ENCODE peak calls at places on chromosomes 12 and 14, in eight cellular contexts. C is endodermal cell; S is CD8-positive, alpha-beta memory T cell; Q is left ventricle myocardium inferior; F is body of pancreas; D is lung; A is neuronal stem cell; J is CD8-positive, alpha-beta T cell. V is an unnamed sample. For H3K4me1, the result is how much of the 10 kb centered on the place peaks cover.

GRCh38 chr12:4273651-4274395 is at the start of gene CCND2:
- DNase-seq in F (peak), A (peak), Q (peak), J (peak), D (peak), S (peak), C (peak), V (peak)

GRCh38 chr12:39236994-39237393 is 205.9 kb downstream of the KIF21A start:
- DNase-seq in F (no peak), A (no peak), Q (no peak), J (no peak), C (no peak), S (no peak), D (no peak), V (no peak)

GRCh38 chr14:105209646-105210045 is 28.5 kb upstream of the NUDT14 start:
- DNase-seq in D (no peak), J (no peak), Q (no peak), S (no peak), C (no peak), F (no peak), A (no peak), V (no peak)

GRCh38 chr12:12115531-12115930 is 44.8 kb downstream of the BCL2L14 start:
- DNase-seq in F (no peak), C (no peak), Q (no peak), J (no peak), S (no peak), A (no peak), D (no peak), V (no peak)

GRCh38 chr12:13146539-13146938 is 43.1 kb upstream of the GSG1 start:
- DNase-seq in J (no peak), F (no peak), D (no peak), Q (peak), S (no peak), C (no peak), A (no peak), V (no peak)

GRCh38 chr12:29131539-29131938 is 17.5 kb upstream of the FAR2 start:
- DNase-seq in A (no peak), F (no peak), D (no peak), Q (no peak), C (no peak), J (no peak), S (no peak), V (no peak)

GRCh38 chr12:56518570-56518969 is 3.0 kb upstream of the RBMS2 start:
- DNase-seq in D (no peak), J (no peak), Q (no peak), S (no peak), A (no peak), F (no peak), C (no peak), V (no peak)

GRCh38 chr12:41476499-41476898 is 288.4 kb downstream of the PDZRN4 start:
- DNase-seq in A (no peak), C (no peak), J (no peak), F (no peak), S (no peak), Q (no peak), D (no peak), V (no peak)

GRCh38 chr14:35231207-35231755 is 60.9 kb upstream of the PSMA6 start:
- DNase-seq in J (no peak), D (no peak), F (no peak), C (no peak), Q (no peak), A (no peak), S (no peak), V (no peak)

GRCh38 chr12:46494424-46494823 is 121.9 kb upstream of the SLC38A2 start:
- DNase-seq in Q (no peak), A (peak), F (no peak), C (no peak), S (no peak), J (no peak), D (no peak), V (peak)

GRCh38 chr12:100499416-100499815 is 25.8 kb downstream of the NR1H4 start:
- DNase-seq in Q (no peak), C (no peak), J (no peak), F (no peak), A (no peak), S (no peak), D (no peak), V (no peak)

GRCh38 chr12:83086023-83086422 is 399.3 kb downstream of the TMTC2 start:
- DNase-seq in A (no peak), D (no peak), J (no peak), Q (no peak), S (no peak), F (no peak), C (no peak), V (no peak)

GRCh38 chr12:98845957-98846356 is 200.9 kb downstream of the APAF1 start:
- DNase-seq in C (no peak), J (no peak), Q (no peak), S (no peak), D (no peak), F (no peak), A (no peak), V (no peak)

GRCh38 chr12:80892597-80893445 is 44.9 kb downstream of the LIN7A start:
- DNase-seq in A (no peak), F (no peak), J (no peak), Q (no peak), D (no peak), S (no peak), C (peak), V (no peak)

GRCh38 chr12:124713436-124714082 is 146.1 kb upstream of the NCOR2 start:
- DNase-seq in D (peak), S (peak), A (no peak), C (no peak), J (peak), F (no peak), Q (no peak), V (no peak)

GRCh38 chr12:93767524-93767863 is 90.3 kb downstream of the CRADD start:
- DNase-seq in S (no peak), J (no peak), F (no peak), C (no peak), Q (no peak), D (no peak), A (no peak), V (no peak)

GRCh38 chr14:51564460-51564859 is 87.2 kb upstream of the FRMD6 start:
- DNase-seq in D (no peak), A (no peak), Q (no peak), C (no peak), S (no peak), F (no peak), J (no peak), V (no peak)

GRCh38 chr12:28770329-28770728 is 378.7 kb upstream of the FAR2 start:
- DNase-seq in C (no peak), Q (peak), D (no peak), A (no peak), F (no peak), J (no peak), S (no peak), V (no peak)

GRCh38 chr14:49972199-49972671 is 79.4 kb downstream of the ARF6 start:
- DNase-seq in A (no peak), D (no peak), C (no peak), Q (no peak), S (no peak), J (no peak), F (peak), V (no peak)

GRCh38 chr12:11711675-11712327 is 62.3 kb downstream of the ETV6 start:
- DNase-seq in A (no peak), C (no peak), F (no peak), D (no peak), J (no peak), S (no peak), Q (no peak), V (no peak)

GRCh38 chr12:120429368-120429767 is 8.5 kb upstream of the COX6A1 start:
- DNase-seq in Q (no peak), S (no peak), J (no peak), A (no peak), F (no peak), C (peak), D (no peak), V (no peak)

GRCh38 chr14:99686557-99687283 is 2.6 kb downstream of the CYP46A1 start:
- DNase-seq in Q (no peak), D (no peak), J (no peak), F (no peak), A (no peak), C (peak), S (no peak), V (no peak)

GRCh38 chr12:28563926-28564325 is 373.7 kb downstream of the CCDC91 start:
- DNase-seq in F (no peak), S (no peak), D (no peak), J (no peak), C (no peak), A (no peak), Q (no peak), V (no peak)

GRCh38 chr14:69281450-69282169 is 21.7 kb downstream of the GALNT16 start:
- DNase-seq in Q (peak), F (no peak), J (no peak), C (peak), D (no peak), A (no peak), S (no peak), V (no peak)

GRCh38 chr12:16037533-16037932 is 126.4 kb downstream of the DERA start:
- DNase-seq in S (no peak), Q (no peak), F (no peak), J (no peak), A (no peak), D (no peak), C (no peak), V (no peak)

GRCh38 chr12:131091976-131092691 is 138.4 kb downstream of the ADGRD1 start:
- DNase-seq in A (no peak), D (no peak), J (no peak), S (no peak), F (no peak), C (peak), Q (no peak), V (no peak)

GRCh38 chr14:93784878-93785277 is 3.4 kb downstream of the PRIMA1 start:
- DNase-seq in C (no peak), D (no peak), S (no peak), A (no peak), F (no peak), Q (no peak), J (no peak), V (no peak)
- H3K4me1 ChIP-seq in C (under half), D (under half), S (under half), A (under half), F (under half), Q (under half), J (under half), V (under half)

DNA sequence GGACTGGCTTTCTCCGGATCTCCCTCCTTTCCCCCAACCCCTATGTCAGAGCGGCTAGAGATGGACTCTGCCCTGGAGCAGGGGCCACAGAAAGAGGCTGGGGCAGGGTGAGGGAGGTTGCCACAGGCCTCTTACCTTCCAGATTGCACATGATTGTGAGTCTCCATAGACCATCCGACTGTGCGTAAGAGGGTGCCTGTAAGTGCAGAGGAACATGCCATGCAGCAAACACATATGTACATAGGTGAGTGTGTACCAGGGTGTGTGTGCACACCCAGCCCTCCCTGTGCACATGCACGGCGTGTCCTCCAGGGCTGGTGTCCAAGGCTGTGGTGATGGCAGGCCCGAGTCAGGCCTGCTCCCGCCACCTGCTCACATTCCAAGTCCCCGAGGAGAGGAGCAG is 28.3 kb downstream of the FAM222A start:
- DNase-seq in F (peak), C (no peak), A (no peak), S (no peak), Q (no peak), D (no peak), J (no peak), V (no peak)
- H3K4me1 ChIP-seq in F (half or more), C (under half), A (under half), S (under half), Q (under half), D (under half), J (under half), V (under half)

GRCh38 chr14:41374092-41374491 is 232.6 kb upstream of the LRFN5 start:
- DNase-seq in C (no peak), S (no peak), D (no peak), F (no peak), J (no peak), Q (no peak), A (no peak), V (no peak)

GRCh38 chr14:41380017-41380416 is 226.7 kb upstream of the LRFN5 start:
- DNase-seq in J (no peak), A (no peak), F (no peak), Q (no peak), S (no peak), D (no peak), C (no peak), V (no peak)

GRCh38 chr14:41377926-41378325 is 228.8 kb upstream of the LRFN5 start:
- DNase-seq in J (no peak), F (no peak), C (no peak), Q (no peak), D (no peak), A (no peak), S (no peak), V (no peak)
- H3K4me1 ChIP-seq in J (under half), F (under half), C (under half), Q (under half), D (under half), A (under half), S (under half), V (under half)

DNA sequence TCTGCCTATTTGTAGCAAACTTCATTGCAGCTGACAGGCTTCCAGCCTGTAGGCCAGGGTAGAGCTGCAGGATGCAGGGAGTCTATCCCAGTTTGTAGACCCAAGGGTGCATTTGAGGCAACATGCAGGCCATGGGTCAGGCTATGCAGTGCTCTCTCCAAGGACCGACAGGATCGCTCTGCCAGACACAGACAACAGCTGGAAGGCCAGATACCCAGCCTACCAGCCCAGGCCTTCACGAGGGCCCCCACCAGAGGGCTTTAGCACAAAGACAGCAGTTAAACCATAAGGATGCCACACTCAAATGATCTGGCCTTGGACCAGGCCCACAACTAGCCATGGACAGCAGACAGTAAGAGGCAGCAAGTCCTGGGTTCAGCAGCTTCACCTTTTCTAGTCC is 10.3 kb downstream of the KCTD10 start:
- DNase-seq in J (no peak), F (no peak), D (no peak), Q (no peak), A (no peak), C (no peak), S (no peak), V (no peak)
- H3K4me1 ChIP-seq in J (under half), F (under half), D (half or more), Q (half or more), A (under half), C (under half), S (under half), V (under half)

GRCh38 chr12:113155641-113156040 is 6.1 kb downstream of the CFAP73 start:
- DNase-seq in J (no peak), S (no peak), A (no peak), Q (no peak), F (no peak), C (no peak), D (no peak), V (no peak)
- H3K4me1 ChIP-seq in J (under half), S (under half), A (under half), Q (under half), F (under half), C (under half), D (under half), V (under half)

GRCh38 chr12:45433441-45433868 is 217.6 kb downstream of the ANO6 start:
- DNase-seq in Q (no peak), S (no peak), F (no peak), C (peak), D (no peak), J (no peak), A (peak), V (peak)
- H3K4me1 ChIP-seq in Q (under half), S (under half), F (under half), C (under half), D (under half), J (under half), A (under half), V (under half)

GRCh38 chr14:38101679-38102078 is 106.0 kb upstream of the SSTR1 start:
- DNase-seq in A (no peak), S (no peak), F (no peak), C (no peak), J (no peak), Q (no peak), D (no peak), V (no peak)

GRCh38 chr14:38108681-38109080 is 99.0 kb upstream of the SSTR1 start:
- DNase-seq in C (no peak), S (no peak), A (no peak), F (no peak), Q (no peak), J (no peak), D (no peak), V (no peak)

GRCh38 chr14:38103542-38104225 is 104.0 kb upstream of the SSTR1 start:
- DNase-seq in Q (no peak), D (no peak), A (no peak), J (no peak), F (no peak), S (no peak), C (no peak), V (no peak)

GRCh38 chr14:38107216-38107631 is 100.5 kb upstream of the SSTR1 start:
- DNase-seq in F (no peak), A (no peak), Q (no peak), J (no peak), C (no peak), S (no peak), D (no peak), V (no peak)

GRCh38 chr14:38105106-38105702 is 102.5 kb upstream of the SSTR1 start:
- DNase-seq in A (no peak), S (no peak), J (no peak), F (no peak), C (no peak), D (no peak), Q (no peak), V (no peak)
- H3K4me1 ChIP-seq in A (under half), S (under half), J (under half), F (under half), C (under half), D (under half), Q (under half), V (under half)

GRCh38 chr12:75661927-75662326 is 150.5 kb upstream of the KRR1 start:
- DNase-seq in F (no peak), D (no peak), J (no peak), Q (no peak), S (no peak), A (no peak), C (no peak), V (no peak)
- H3K4me1 ChIP-seq in F (under half), D (under half), J (under half), Q (under half), S (under half), A (under half), C (under half), V (under half)

DNA sequence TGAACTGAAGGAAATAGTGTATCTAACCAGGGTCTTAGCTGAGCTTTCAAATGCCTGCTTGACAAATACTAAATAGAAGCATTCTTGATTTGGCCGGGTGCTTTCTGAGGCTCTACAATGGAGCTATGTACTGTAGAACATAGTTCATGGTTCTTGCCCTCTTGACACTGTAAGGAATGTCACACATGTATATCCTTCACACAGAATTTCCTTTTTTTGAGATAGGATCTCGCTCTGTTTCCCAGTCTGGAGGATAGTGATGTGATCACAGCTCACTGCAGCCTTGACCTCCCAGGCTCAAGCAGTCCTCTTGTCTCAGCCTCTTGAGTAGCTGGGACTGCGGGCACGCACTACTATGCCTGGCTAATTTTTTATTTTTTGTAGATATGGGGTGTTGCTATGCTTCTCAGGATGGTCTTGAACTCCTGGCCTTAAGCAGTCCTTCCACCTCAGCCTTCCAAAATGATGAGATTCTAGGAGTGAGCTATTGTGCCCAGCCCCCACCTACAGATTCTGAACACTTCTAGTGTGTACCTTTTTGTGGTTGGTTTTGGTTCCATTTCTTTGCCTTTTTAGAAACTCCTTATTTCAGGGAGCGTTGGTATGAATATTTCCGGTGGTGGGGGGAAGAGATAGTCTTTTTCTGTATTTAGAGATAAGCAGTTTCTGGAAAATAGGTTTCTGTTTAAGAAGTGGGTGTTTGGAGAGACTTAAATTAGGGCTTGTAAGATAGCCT is 4.2 kb downstream of the MLXIP start:
- DNase-seq in D (no peak), C (no peak), J (no peak), F (peak), S (no peak), Q (no peak), A (no peak), V (no peak)
- H3K4me1 ChIP-seq in D (under half), C (under half), J (half or more), F (half or more), S (half or more), Q (half or more), A (under half), V (under half)

GRCh38 chr12:52878507-52879393 is 26.1 kb downstream of the KRT8 start:
- DNase-seq in J (no peak), A (no peak), D (no peak), S (no peak), C (no peak), F (no peak), Q (no peak), V (no peak)

GRCh38 chr12:52874573-52875435 is 26.0 kb upstream of the KRT78 start:
- DNase-seq in C (no peak), Q (no peak), S (no peak), J (no peak), A (no peak), D (no peak), F (no peak), V (no peak)

GRCh38 chr12:52877242-52877641 is 27.6 kb downstream of the KRT8 start:
- DNase-seq in A (no peak), S (no peak), F (no peak), J (no peak), C (no peak), Q (no peak), D (no peak), V (no peak)

GRCh38 chr12:52873832-52874572 is 25.2 kb upstream of the KRT78 start:
- DNase-seq in F (peak), D (peak), Q (peak), S (peak), J (peak), A (no peak), C (peak), V (peak)

GRCh38 chr12:52876371-52876770 is 27.6 kb upstream of the KRT78 start:
- DNase-seq in S (no peak), J (no peak), D (no peak), A (no peak), F (peak), C (peak), Q (peak), V (no peak)
- H3K4me1 ChIP-seq in S (under half), J (under half), D (under half), A (under half), F (under half), C (under half), Q (under half), V (under half)

V was measured in GM23338.